ENCODE peak calls at places on chromosomes 6 and 20, in ten cellular contexts. X is COLO829; Z is HFFc6; A is mucosa of descending colon; T is D341Med; G is brain pericyte; C is hippocampal formation; N is H1; R is activated effector memory CD4-positive, alpha-beta T cell treated with Interleukin-2 at 50 U/mL for 16 hours; P is heart right ventricle. V is an unnamed sample.

GRCh38 chr6:52399511-52400315 is 20.4 kb upstream of the EFHC1 start:
- DNase-seq in G (no peak), X (peak), P (no peak), N (no peak), Z (peak), C (peak), R (no peak), T (peak), A (no peak), V (no peak)

GRCh38 chr6:149468179-149468578 is 16.6 kb downstream of the ZC3H12D start:
- DNase-seq in R (no peak), N (no peak), X (no peak), G (no peak), P (no peak), C (no peak), A (no peak), Z (no peak), T (no peak), V (no peak)

GRCh38 chr6:30752164-30752927 is 8.0 kb upstream of the IER3 start:
- DNase-seq in R (no peak), T (no peak), G (peak), C (no peak), A (peak), Z (peak), X (peak), N (no peak), P (peak), V (peak)

GRCh38 chr6:123715243-123715863 is 78.6 kb upstream of the TRDN start:
- DNase-seq in N (no peak), G (no peak), A (no peak), C (peak), R (no peak), P (no peak), Z (no peak), X (peak), T (peak), V (no peak)

GRCh38 chr6:166640342-166641043 is 13.4 kb upstream of the RPS6KA2 start:
- DNase-seq in C (no peak), A (no peak), P (peak), X (no peak), G (no peak), T (no peak), N (no peak), Z (no peak), R (no peak), V (no peak)

GRCh38 chr6:66913657-66914056 is 1206.6 kb upstream of the EYS start:
- DNase-seq in C (no peak), N (no peak), Z (no peak), G (no peak), X (no peak), P (no peak), T (no peak), R (no peak), A (no peak), V (no peak)

GRCh38 chr20:38805502-38805957 is at the start of gene PPP1R16B:
- DNase-seq in P (peak), T (peak), C (peak), X (no peak), A (peak), G (no peak), Z (no peak), R (peak), N (no peak), V (peak)

GRCh38 chr6:139654888-139655782 is 280.7 kb upstream of the CITED2 start:
- DNase-seq in T (no peak), Z (no peak), R (no peak), A (peak), N (no peak), X (no peak), G (no peak), P (no peak), C (no peak), V (no peak)

GRCh38 chr6:1312193-1312443 is 220 bp downstream of the FOXQ1 start:
- DNase-seq in P (no peak), X (no peak), G (no peak), R (no peak), N (no peak), Z (no peak), A (no peak), C (no peak), T (no peak), V (no peak)

GRCh38 chr20:46530640-46531039 is 17.3 kb upstream of the ZNF334 start:
- DNase-seq in T (no peak), P (no peak), G (no peak), R (no peak), C (no peak), N (no peak), X (no peak), Z (no peak), A (no peak), V (no peak)

GRCh38 chr20:32743237-32744112 is at the start of gene COMMD7:
- DNase-seq in R (peak), C (peak), G (no peak), X (no peak), P (peak), Z (peak), T (peak), A (peak), N (no peak), V (peak)

GRCh38 chr6:816510-817084 is 123.7 kb upstream of the EXOC2 start:
- DNase-seq in C (no peak), A (no peak), N (no peak), Z (no peak), P (no peak), X (no peak), R (no peak), G (no peak), T (no peak), V (no peak)

GRCh38 chr6:37940074-37940847 is 120.7 kb downstream of the ZFAND3 start:
- DNase-seq in Z (no peak), N (no peak), A (no peak), T (no peak), P (no peak), G (no peak), C (no peak), R (no peak), X (no peak), V (peak)

GRCh38 chr6:36615018-36615761 is 21.0 kb downstream of the SRSF3 start:
- DNase-seq in C (peak), R (peak), A (peak), T (peak), G (no peak), Z (peak), N (no peak), P (no peak), X (peak), V (no peak)

GRCh38 chr6:138278326-138278725 is 60.0 kb upstream of the PBOV1 start:
- DNase-seq in A (no peak), C (peak), N (no peak), T (no peak), P (no peak), G (no peak), X (no peak), R (no peak), Z (peak), V (no peak)

GRCh38 chr6:111791415-111791814 is 81.8 kb downstream of the FYN start:
- DNase-seq in R (no peak), X (no peak), P (no peak), A (no peak), C (no peak), T (no peak), N (no peak), G (no peak), Z (peak), V (no peak)

GRCh38 chr6:12228447-12229146 is 61.6 kb upstream of the EDN1 start:
- DNase-seq in T (no peak), Z (no peak), X (no peak), A (peak), N (no peak), G (no peak), C (no peak), P (no peak), R (no peak), V (no peak)

GRCh38 chr20:63092660-63093215 is 86.0 kb upstream of the BHLHE23 start:
- DNase-seq in A (peak), R (no peak), X (no peak), Z (no peak), T (peak), N (no peak), P (peak), G (no peak), C (no peak), V (peak)

GRCh38 chr6:114096553-114097172 is 125.7 kb upstream of the HDAC2 start:
- DNase-seq in T (peak), G (no peak), A (no peak), Z (peak), N (no peak), R (no peak), C (peak), P (no peak), X (peak), V (no peak)

GRCh38 chr6:85865665-85866372 is 223.1 kb upstream of the SYNCRIP start:
- DNase-seq in N (no peak), P (no peak), G (peak), X (no peak), R (no peak), Z (peak), C (no peak), T (no peak), A (no peak), V (no peak)

GRCh38 chr6:50822078-50822476 is 3.4 kb downstream of the TFAP2B start:
- DNase-seq in X (no peak), G (no peak), N (no peak), P (no peak), Z (no peak), R (no peak), A (no peak), T (no peak), C (no peak), V (no peak)

GRCh38 chr6:3230275-3231212 is 3.1 kb upstream of the TUBB2B start:
- DNase-seq in P (no peak), C (peak), R (no peak), G (no peak), A (no peak), T (no peak), N (no peak), Z (peak), X (no peak), V (no peak)

GRCh38 chr20:3158968-3159431 is 665 bp downstream of the FASTKD5 start:
- DNase-seq in N (no peak), P (no peak), R (no peak), C (no peak), X (no peak), G (no peak), Z (peak), A (no peak), T (no peak), V (no peak)

GRCh38 chr6:124487778-124488431 is 474.3 kb upstream of the RNF217 start:
- DNase-seq in N (no peak), X (peak), G (no peak), R (no peak), P (no peak), Z (no peak), C (no peak), A (no peak), T (no peak), V (no peak)

GRCh38 chr20:63536241-63536977 is 767 bp downstream of the PTK6 start:
- DNase-seq in G (peak), P (peak), T (no peak), X (peak), N (no peak), Z (no peak), C (no peak), A (peak), R (no peak), V (no peak)

GRCh38 chr6:137237413-137238170 is 18.4 kb upstream of the IFNGR1 start:
- DNase-seq in P (no peak), X (peak), C (no peak), A (no peak), N (no peak), Z (peak), R (no peak), T (no peak), G (no peak), V (no peak)